ENCODE peak calls at places on chromosomes 11 and 22, in five cellular contexts. K, N, L, H and U are unnamed samples.

GRCh38 chr22:17964153-17964552 is 60.2 kb downstream of the MICAL3 start:
- DNase-seq in L (no peak), H (peak), K (no peak), N (peak), U (no peak)

GRCh38 chr11:118341749-118342489 is 586 bp downstream of the CD3D start:
- DNase-seq in H (no peak), K (no peak), N (no peak), L (no peak), U (no peak)

GRCh38 chr11:116703421-116703820 is 69.4 kb downstream of the BUD13 start:
- DNase-seq in H (no peak), K (peak), L (peak), N (peak), U (no peak)

GRCh38 chr22:37169412-37169811 is 18.6 kb downstream of the C1QTNF6 start:
- DNase-seq in K (no peak), N (no peak), H (no peak), L (peak), U (peak)

GRCh38 chr11:45771942-45772522 is 32.9 kb upstream of the SLC35C1 start:
- DNase-seq in K (peak), N (peak), L (peak), H (peak), U (peak)

GRCh38 chr22:50010676-50011446 is 1.7 kb downstream of the IL17REL start:
- DNase-seq in L (peak), N (no peak), H (no peak), K (no peak), U (no peak)

GRCh38 chr11:119835804-119836203 is 106.8 kb upstream of the NECTIN1 start:
- DNase-seq in N (no peak), K (no peak), L (no peak), H (no peak), U (no peak)

GRCh38 chr11:64251722-64251985 is 324 bp downstream of the PLCB3 start:
- DNase-seq in H (no peak), K (no peak), N (no peak), L (no peak), U (no peak)

GRCh38 chr22:46061431-46062231 is 84.7 kb upstream of the WNT7B start:
- DNase-seq in N (peak), K (no peak), H (no peak), L (peak), U (peak)

GRCh38 chr22:23696326-23696851 is 5.6 kb downstream of the RGL4 start:
- DNase-seq in H (no peak), K (no peak), N (no peak), L (peak), U (no peak)